ENCODE peak calls at places on chromosomes 2 and 18, in six cellular contexts. V, B, R, C, U and P are unnamed samples.

GRCh38 chr2:160288324-160288723 is 88.3 kb upstream of the ITGB6 start:
- DNase-seq in C (no peak), B (no peak), V (no peak), U (no peak), R (no peak), P (no peak)

GRCh38 chr2:41283079-41283765 is 764.6 kb upstream of the PKDCC start:
- DNase-seq in U (no peak), R (no peak), V (no peak), C (no peak), B (no peak), P (no peak)

GRCh38 chr2:232731470-232731869 is 34.3 kb downstream of the GIGYF2 start:
- DNase-seq in C (no peak), U (peak), V (no peak), B (no peak), R (no peak), P (no peak)

GRCh38 chr18:5051207-5051606 is 145.8 kb downstream of the AKAIN1 start:
- DNase-seq in B (no peak), U (no peak), R (no peak), V (no peak), C (no peak), P (no peak)

GRCh38 chr2:32810909-32811495 is 135.8 kb upstream of the LTBP1 start:
- DNase-seq in C (no peak), B (peak), V (no peak), R (no peak), U (no peak), P (no peak)

GRCh38 chr2:168365094-168365621 is 90.9 kb upstream of the CERS6 start:
- DNase-seq in U (no peak), V (no peak), B (no peak), C (no peak), R (peak), P (no peak)

GRCh38 chr2:234426616-234427015 is 70.3 kb downstream of the ARL4C start:
- DNase-seq in U (no peak), V (no peak), B (peak), R (no peak), C (peak), P (peak)

GRCh38 chr2:216147172-216148131 is 38.3 kb downstream of the XRCC5 start:
- DNase-seq in B (peak), U (no peak), C (no peak), V (no peak), R (no peak), P (no peak)

GRCh38 chr2:141381946-141382345 is 748.9 kb downstream of the LRP1B start:
- DNase-seq in C (no peak), R (no peak), U (no peak), V (no peak), B (no peak), P (no peak)

GRCh38 chr2:133158024-133158423 is 410.2 kb downstream of the NCKAP5 start:
- DNase-seq in B (no peak), C (no peak), U (no peak), V (no peak), R (no peak), P (no peak)

GRCh38 chr18:6920099-6920955 is 190.8 kb downstream of the ARHGAP28 start:
- DNase-seq in U (peak), V (peak), C (no peak), R (peak), B (peak), P (no peak)

GRCh38 chr18:42929181-42929580 is 186.3 kb downstream of the RIT2 start:
- DNase-seq in R (no peak), C (no peak), U (no peak), B (no peak), V (no peak), P (no peak)

GRCh38 chr2:132400169-132400900 is 16.3 kb upstream of the GPR39 start:
- DNase-seq in C (no peak), U (peak), B (peak), R (no peak), V (no peak), P (no peak)